ENCODE peak calls at places on chromosomes 6 and 20, in seven cellular contexts. One of them, this sample, is unnamed. For H3K9me3, the result is how much of the 10 kb centered on the place peaks cover.

GRCh38 chr6:37742401-37742760 is 44.7 kb upstream of the MDGA1 start:
- DNase-seq in transverse colon: no peak
- DNase-seq in IMR-90: no peak
- DNase-seq in body of pancreas: peak
- DNase-seq in gastrocnemius medialis: no peak
- DNase-seq in adrenal gland: no peak
- DNase-seq in spleen: no peak
- DNase-seq in this sample: no peak

GRCh38 chr6:135358251-135358821 is 139.2 kb downstream of the AHI1 start:
- DNase-seq in transverse colon: no peak
- DNase-seq in IMR-90: peak
- DNase-seq in body of pancreas: no peak
- DNase-seq in gastrocnemius medialis: no peak
- DNase-seq in adrenal gland: no peak
- DNase-seq in spleen: no peak
- DNase-seq in this sample: no peak

GRCh38 chr6:11486051-11486450 is 51.5 kb upstream of the TMEM170B start:
- DNase-seq in transverse colon: no peak
- DNase-seq in IMR-90: no peak
- DNase-seq in body of pancreas: no peak
- DNase-seq in gastrocnemius medialis: no peak
- DNase-seq in adrenal gland: no peak
- DNase-seq in spleen: no peak
- DNase-seq in this sample: no peak

GRCh38 chr6:40299666-40300065 is 287.5 kb downstream of the LRFN2 start:
- DNase-seq in transverse colon: no peak
- DNase-seq in IMR-90: no peak
- DNase-seq in body of pancreas: no peak
- DNase-seq in gastrocnemius medialis: no peak
- DNase-seq in adrenal gland: no peak
- DNase-seq in spleen: no peak
- DNase-seq in this sample: no peak

GRCh38 chr6:44285552-44286284 is 15.5 kb downstream of the TMEM151B start:
- DNase-seq in transverse colon: no peak
- DNase-seq in IMR-90: peak
- DNase-seq in body of pancreas: no peak
- DNase-seq in gastrocnemius medialis: no peak
- DNase-seq in adrenal gland: no peak
- DNase-seq in spleen: no peak
- DNase-seq in this sample: no peak

GRCh38 chr6:167987811-167988495 is 9.5 kb upstream of the KIF25 start:
- DNase-seq in transverse colon: no peak
- DNase-seq in IMR-90: no peak
- DNase-seq in body of pancreas: no peak
- DNase-seq in gastrocnemius medialis: no peak
- DNase-seq in adrenal gland: no peak
- DNase-seq in spleen: no peak
- DNase-seq in this sample: no peak

GRCh38 chr6:167103041-167103816 is 19.7 kb upstream of the CCR6 start:
- DNase-seq in transverse colon: peak
- DNase-seq in IMR-90: no peak
- DNase-seq in body of pancreas: no peak
- DNase-seq in gastrocnemius medialis: no peak
- DNase-seq in adrenal gland: no peak
- DNase-seq in spleen: peak
- DNase-seq in this sample: no peak

GRCh38 chr6:61842005-61842404 is 444.0 kb downstream of the KHDRBS2 start:
- DNase-seq in transverse colon: no peak
- DNase-seq in IMR-90: no peak
- DNase-seq in body of pancreas: no peak
- DNase-seq in gastrocnemius medialis: no peak
- DNase-seq in adrenal gland: no peak
- DNase-seq in spleen: no peak
- DNase-seq in this sample: no peak

GRCh38 chr6:10720229-10720959 is 2.5 kb upstream of the TMEM14C start:
- DNase-seq in transverse colon: peak
- DNase-seq in IMR-90: peak
- DNase-seq in body of pancreas: peak
- DNase-seq in gastrocnemius medialis: no peak
- DNase-seq in adrenal gland: no peak
- DNase-seq in spleen: peak
- DNase-seq in this sample: peak

GRCh38 chr6:100726741-100727140 is 154.4 kb downstream of the ASCC3 start:
- DNase-seq in transverse colon: no peak
- DNase-seq in IMR-90: peak
- DNase-seq in body of pancreas: no peak
- DNase-seq in gastrocnemius medialis: no peak
- DNase-seq in adrenal gland: no peak
- DNase-seq in spleen: no peak
- DNase-seq in this sample: no peak

GRCh38 chr20:35111141-35111888 is 18.7 kb upstream of the TRPC4AP start:
- DNase-seq in transverse colon: no peak
- DNase-seq in IMR-90: peak
- DNase-seq in body of pancreas: no peak
- DNase-seq in gastrocnemius medialis: no peak
- DNase-seq in adrenal gland: no peak
- DNase-seq in spleen: no peak
- DNase-seq in this sample: no peak

GRCh38 chr6:134853111-134854055 is 96.5 kb downstream of the ALDH8A1 start:
- DNase-seq in transverse colon: peak
- DNase-seq in IMR-90: peak
- DNase-seq in body of pancreas: no peak
- DNase-seq in gastrocnemius medialis: peak
- DNase-seq in adrenal gland: no peak
- DNase-seq in spleen: no peak
- DNase-seq in this sample: no peak

GRCh38 chr20:51366155-51366886 is 176.2 kb downstream of the NFATC2 start:
- DNase-seq in transverse colon: peak
- DNase-seq in IMR-90: peak
- DNase-seq in body of pancreas: peak
- DNase-seq in gastrocnemius medialis: no peak
- DNase-seq in adrenal gland: peak
- DNase-seq in spleen: peak
- DNase-seq in this sample: peak

GRCh38 chr6:5989141-5989723 is 17.5 kb downstream of the NRN1 start:
- DNase-seq in transverse colon: no peak
- DNase-seq in IMR-90: no peak
- DNase-seq in body of pancreas: no peak
- DNase-seq in gastrocnemius medialis: no peak
- DNase-seq in adrenal gland: peak
- DNase-seq in spleen: peak
- DNase-seq in this sample: peak

GRCh38 chr20:63697868-63698545 is 1.6 kb downstream of the TNFRSF6B start:
- DNase-seq in transverse colon: peak
- DNase-seq in IMR-90: no peak
- DNase-seq in body of pancreas: no peak
- DNase-seq in gastrocnemius medialis: no peak
- DNase-seq in adrenal gland: no peak
- DNase-seq in spleen: peak
- DNase-seq in this sample: no peak

GRCh38 chr6:63750400-63750799 is 114.8 kb downstream of the PHF3 start:
- DNase-seq in transverse colon: no peak
- DNase-seq in IMR-90: no peak
- DNase-seq in body of pancreas: no peak
- DNase-seq in gastrocnemius medialis: no peak
- DNase-seq in adrenal gland: no peak
- DNase-seq in spleen: no peak
- DNase-seq in this sample: no peak

GRCh38 chr6:11974089-11974488 is 38.0 kb upstream of the HIVEP1 start:
- DNase-seq in transverse colon: no peak
- DNase-seq in IMR-90: peak
- DNase-seq in body of pancreas: no peak
- DNase-seq in gastrocnemius medialis: no peak
- DNase-seq in adrenal gland: no peak
- DNase-seq in spleen: no peak
- DNase-seq in this sample: no peak

GRCh38 chr6:10719386-10720228 is 3.3 kb upstream of the TMEM14C start:
- DNase-seq in transverse colon: peak
- DNase-seq in IMR-90: no peak
- DNase-seq in body of pancreas: no peak
- DNase-seq in gastrocnemius medialis: no peak
- DNase-seq in adrenal gland: no peak
- DNase-seq in spleen: no peak
- DNase-seq in this sample: peak

GRCh38 chr6:147750420-147750819 is 241.9 kb downstream of the SAMD5 start:
- DNase-seq in transverse colon: no peak
- DNase-seq in IMR-90: no peak
- DNase-seq in body of pancreas: no peak
- DNase-seq in gastrocnemius medialis: no peak
- DNase-seq in adrenal gland: no peak
- DNase-seq in spleen: no peak
- DNase-seq in this sample: no peak

GRCh38 chr6:31836036-31836675 is 8.6 kb downstream of the HSPA1B start:
- DNase-seq in transverse colon: no peak
- DNase-seq in IMR-90: peak
- DNase-seq in body of pancreas: no peak
- DNase-seq in gastrocnemius medialis: no peak
- DNase-seq in adrenal gland: no peak
- DNase-seq in spleen: peak
- DNase-seq in this sample: no peak

GRCh38 chr6:31837612-31838553 is 10.3 kb downstream of the HSPA1B start:
- DNase-seq in transverse colon: no peak
- DNase-seq in IMR-90: no peak
- DNase-seq in body of pancreas: no peak
- DNase-seq in gastrocnemius medialis: no peak
- DNase-seq in adrenal gland: no peak
- DNase-seq in spleen: peak
- DNase-seq in this sample: no peak

GRCh38 chr6:31834367-31834703 is 6.8 kb downstream of the HSPA1B start:
- DNase-seq in transverse colon: peak
- DNase-seq in IMR-90: peak
- DNase-seq in body of pancreas: peak
- DNase-seq in gastrocnemius medialis: peak
- DNase-seq in adrenal gland: peak
- DNase-seq in spleen: peak
- DNase-seq in this sample: peak

GRCh38 chr6:31836676-31837611 is 9.4 kb downstream of the HSPA1B start:
- DNase-seq in transverse colon: peak
- DNase-seq in IMR-90: peak
- DNase-seq in body of pancreas: no peak
- DNase-seq in gastrocnemius medialis: no peak
- DNase-seq in adrenal gland: no peak
- DNase-seq in spleen: no peak
- DNase-seq in this sample: no peak

GRCh38 chr6:31834704-31835375 is 7.3 kb downstream of the HSPA1B start:
- DNase-seq in transverse colon: peak
- DNase-seq in IMR-90: no peak
- DNase-seq in body of pancreas: peak
- DNase-seq in gastrocnemius medialis: peak
- DNase-seq in adrenal gland: peak
- DNase-seq in spleen: peak
- DNase-seq in this sample: peak
- TF ChIP-seq POLR2A in transverse colon: peak
- TF ChIP-seq POLR2A in IMR-90: peak
- TF ChIP-seq POLR2A in body of pancreas: peak
- TF ChIP-seq POLR2A in gastrocnemius medialis: peak
- TF ChIP-seq POLR2A in adrenal gland: no peak
- TF ChIP-seq POLR2A in spleen: no peak
- TF ChIP-seq POLR2A in this sample: no peak

GRCh38 chr6:159278626-159279025 is 109.4 kb downstream of the FNDC1 start:
- DNase-seq in transverse colon: no peak
- DNase-seq in IMR-90: no peak
- DNase-seq in body of pancreas: no peak
- DNase-seq in gastrocnemius medialis: no peak
- DNase-seq in adrenal gland: no peak
- DNase-seq in spleen: no peak
- DNase-seq in this sample: no peak

GRCh38 chr6:159282351-159282750 is 113.2 kb downstream of the FNDC1 start:
- DNase-seq in transverse colon: no peak
- DNase-seq in IMR-90: no peak
- DNase-seq in body of pancreas: no peak
- DNase-seq in gastrocnemius medialis: no peak
- DNase-seq in adrenal gland: no peak
- DNase-seq in spleen: no peak
- DNase-seq in this sample: no peak

DNA sequence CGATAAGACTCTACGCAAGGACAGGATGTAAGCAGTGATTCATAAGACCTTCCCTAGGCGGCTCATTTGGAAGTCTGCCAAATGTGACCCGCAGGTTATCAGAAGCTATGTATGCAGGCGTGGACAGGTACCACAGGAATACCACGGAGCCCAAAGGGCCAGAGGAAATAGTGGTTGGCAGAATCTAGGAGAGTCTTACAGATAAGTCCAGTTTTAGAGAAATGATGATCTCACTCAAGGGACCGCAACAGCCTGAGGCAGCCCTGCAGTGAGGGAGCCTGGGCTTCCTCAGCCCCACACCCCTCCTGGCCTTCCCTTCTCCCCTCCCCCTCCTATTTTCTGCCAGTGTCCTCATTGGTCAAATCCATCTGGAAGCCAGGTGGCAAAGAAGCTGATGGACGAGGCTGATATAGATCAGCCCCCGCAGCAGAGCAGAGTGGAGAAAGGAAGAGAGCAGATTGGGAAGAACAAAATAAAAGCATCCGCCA is 110.6 kb downstream of the FNDC1 start:
- DNase-seq in transverse colon: no peak
- DNase-seq in IMR-90: no peak
- DNase-seq in body of pancreas: no peak
- DNase-seq in gastrocnemius medialis: no peak
- DNase-seq in adrenal gland: no peak
- DNase-seq in spleen: no peak
- DNase-seq in this sample: no peak
- H3K9me3 ChIP-seq in transverse colon: under half
- H3K9me3 ChIP-seq in IMR-90: under half
- H3K9me3 ChIP-seq in body of pancreas: under half
- H3K9me3 ChIP-seq in gastrocnemius medialis: under half
- H3K9me3 ChIP-seq in adrenal gland: under half
- H3K9me3 ChIP-seq in spleen: under half
- H3K9me3 ChIP-seq in this sample: under half

DNA sequence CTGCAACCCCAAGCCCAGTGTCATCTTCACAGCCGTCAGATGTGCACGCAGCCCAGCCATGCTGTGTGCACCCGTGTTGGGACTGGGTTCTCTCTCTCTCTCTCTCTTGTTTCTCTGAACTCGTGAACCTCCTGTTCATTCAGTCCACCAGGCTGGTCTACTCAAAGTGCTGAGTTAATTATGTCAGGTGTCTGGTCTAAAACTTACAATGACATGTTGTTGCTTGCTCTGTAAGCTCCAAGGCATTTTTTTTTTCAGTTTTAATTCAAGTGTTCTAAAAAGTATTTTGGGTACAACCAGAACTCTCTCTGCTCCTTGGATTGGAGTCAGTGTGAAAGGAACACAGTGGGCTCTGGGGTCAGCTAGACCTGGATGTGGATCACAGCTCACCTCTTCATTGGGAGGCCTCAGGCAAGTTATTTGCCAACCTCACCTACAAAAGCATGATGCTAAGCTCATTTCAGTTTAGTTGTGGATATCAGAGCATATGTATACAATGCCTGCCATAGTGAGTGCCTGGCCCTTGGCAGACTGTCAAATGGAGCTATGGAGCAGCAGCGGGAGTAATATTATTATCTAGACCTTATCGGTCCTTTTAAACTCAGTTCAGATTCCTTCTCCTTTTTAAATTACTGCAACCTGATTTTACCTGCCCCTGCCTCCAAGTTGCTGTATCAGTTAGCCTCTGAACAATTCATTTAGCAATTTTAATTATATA is 59.5 kb downstream of the PLEKHG1 start:
- DNase-seq in transverse colon: peak
- DNase-seq in IMR-90: no peak
- DNase-seq in body of pancreas: no peak
- DNase-seq in gastrocnemius medialis: no peak
- DNase-seq in adrenal gland: no peak
- DNase-seq in spleen: no peak
- DNase-seq in this sample: no peak
- H3K27ac ChIP-seq in transverse colon: no peak
- H3K27ac ChIP-seq in IMR-90: no peak
- H3K27ac ChIP-seq in body of pancreas: no peak
- H3K27ac ChIP-seq in gastrocnemius medialis: no peak
- H3K27ac ChIP-seq in adrenal gland: no peak
- H3K27ac ChIP-seq in spleen: peak
- H3K27ac ChIP-seq in this sample: no peak

GRCh38 chr6:144284753-144285547 is at the start of gene UTRN:
- DNase-seq in transverse colon: peak
- DNase-seq in IMR-90: peak
- DNase-seq in body of pancreas: peak
- DNase-seq in gastrocnemius medialis: peak
- DNase-seq in adrenal gland: peak
- DNase-seq in spleen: peak
- DNase-seq in this sample: peak
- TF ChIP-seq POLR2A in transverse colon: peak
- TF ChIP-seq POLR2A in IMR-90: no peak
- TF ChIP-seq POLR2A in body of pancreas: peak
- TF ChIP-seq POLR2A in gastrocnemius medialis: peak
- TF ChIP-seq POLR2A in adrenal gland: no peak
- TF ChIP-seq POLR2A in spleen: peak
- TF ChIP-seq POLR2A in this sample: no peak

This sample was measured in heart left ventricle.